ENCODE peak calls at places on chromosome 15, in seven cellular contexts. O is GDM1, U is T-cell, K is OCI-LY7, D is IMR-90, C is GM13976, V is G401. T is an unnamed sample.

GRCh38 chr15:64090527-64090926 is 3.1 kb downstream of the CIAO2A start:
- DNase-seq in V (no peak), C (peak), O (peak), K (peak), U (no peak), D (no peak), T (no peak)

GRCh38 chr15:29805043-29805707 is 17.1 kb downstream of the TJP1 start:
- DNase-seq in V (peak), D (peak), K (no peak), C (no peak), O (no peak), U (no peak), T (peak)

GRCh38 chr15:51270706-51271105 is 67.7 kb downstream of the CYP19A1 start:
- DNase-seq in K (no peak), V (no peak), U (no peak), O (no peak), C (no peak), D (no peak), T (no peak)

GRCh38 chr15:25832158-25832557 is 31.0 kb downstream of the ATP10A start:
- DNase-seq in D (peak), C (no peak), U (no peak), V (no peak), O (no peak), K (peak), T (no peak)

GRCh38 chr15:81575436-81576123 is 201.6 kb upstream of the TMC3 start:
- DNase-seq in D (peak), O (no peak), V (no peak), U (no peak), C (no peak), K (no peak), T (no peak)

GRCh38 chr15:80665151-80665550 is 30.0 kb upstream of the ABHD17C start:
- DNase-seq in U (no peak), K (no peak), O (no peak), C (no peak), V (no peak), D (no peak), T (no peak)

GRCh38 chr15:38389924-38390542 is 63.9 kb upstream of the FAM98B start:
- DNase-seq in C (peak), V (peak), U (peak), K (peak), D (peak), O (peak), T (peak)

GRCh38 chr15:68764090-68764489 is 56.6 kb downstream of the ANP32A start:
- DNase-seq in V (no peak), D (no peak), U (no peak), K (no peak), O (no peak), C (no peak), T (no peak)

GRCh38 chr15:69288531-69289311 is 10.0 kb upstream of the PAQR5 start:
- DNase-seq in U (no peak), V (no peak), D (no peak), O (no peak), K (no peak), C (no peak), T (no peak)

GRCh38 chr15:92810418-92811138 is 89.5 kb upstream of the CHD2 start:
- DNase-seq in U (no peak), D (peak), O (peak), V (peak), K (peak), C (no peak), T (peak)

GRCh38 chr15:28127036-28127435 is 27.9 kb upstream of the OCA2 start:
- DNase-seq in D (no peak), V (no peak), O (no peak), K (no peak), U (no peak), C (no peak), T (no peak)

GRCh38 chr15:74825895-74826294 is 532 bp upstream of the CPLX3 start:
- DNase-seq in C (no peak), D (no peak), K (no peak), O (no peak), V (no peak), U (no peak), T (no peak)

GRCh38 chr15:87566236-87566635 is 690.3 kb downstream of the NTRK3 start:
- DNase-seq in D (no peak), V (no peak), K (no peak), O (no peak), U (no peak), C (no peak), T (no peak)

GRCh38 chr15:70375006-70375409 is 277.3 kb upstream of the TLE3 start:
- DNase-seq in U (no peak), C (no peak), V (no peak), O (no peak), K (no peak), D (no peak), T (peak)

GRCh38 chr15:88498991-88499390 is 31.5 kb downstream of the MRPS11 start:
- DNase-seq in K (no peak), U (no peak), D (no peak), C (no peak), O (no peak), V (no peak), T (no peak)

GRCh38 chr15:72787521-72787920 is 4.0 kb upstream of the ADPGK start:
- DNase-seq in D (no peak), C (no peak), K (no peak), V (no peak), O (no peak), U (no peak), T (no peak)

GRCh38 chr15:49863431-49864205 is 242.8 kb downstream of the DTWD1 start:
- DNase-seq in O (no peak), U (no peak), K (no peak), V (no peak), D (peak), C (no peak), T (peak)

GRCh38 chr15:34644061-34644460 is 60.6 kb upstream of the GOLGA8B start:
- DNase-seq in D (peak), U (no peak), C (no peak), K (no peak), O (no peak), V (no peak), T (peak)